ENCODE peak calls at places on chromosome 3, in six cellular contexts. U is skeletal muscle cell, T is foreskin fibroblast, V is astrocyte of the spinal cord, Q is HFF-Myc, A is fibroblast of lung. E is an unnamed sample.

GRCh38 chr3:55704521-55704920 is 217.4 kb upstream of the WNT5A start:
- DNase-seq in U (peak), T (peak), V (peak), Q (no peak), A (peak), E (no peak)

GRCh38 chr3:12158387-12159226 is at the start of gene TIMP4:
- DNase-seq in U (peak), T (peak), V (peak), Q (no peak), A (peak), E (no peak)

GRCh38 chr3:33277193-33277882 is at the start of gene FBXL2:
- DNase-seq in U (peak), T (peak), V (peak), Q (no peak), A (peak), E (peak)

GRCh38 chr3:7697538-7697937 is 804.1 kb upstream of the LMCD1 start:
- DNase-seq in U (no peak), T (no peak), V (no peak), Q (no peak), A (peak), E (no peak)

GRCh38 chr3:23873941-23874340 is 42.8 kb downstream of the NKIRAS1 start:
- DNase-seq in U (peak), T (peak), V (peak), Q (no peak), A (peak), E (no peak)

GRCh38 chr3:61991706-61992105 is 381.6 kb downstream of the FEZF2 start:
- DNase-seq in U (no peak), T (no peak), V (no peak), Q (no peak), A (no peak), E (no peak)

GRCh38 chr3:170222647-170223541 is 670 bp downstream of the PRKCI start:
- DNase-seq in U (no peak), T (peak), V (peak), Q (no peak), A (peak), E (peak)

GRCh38 chr3:52213901-52214300 is 11.5 kb downstream of the TLR9 start:
- DNase-seq in U (no peak), T (peak), V (no peak), Q (no peak), A (no peak), E (no peak)

GRCh38 chr3:64067510-64068346 is 44.4 kb upstream of the PSMD6 start:
- DNase-seq in U (no peak), T (peak), V (no peak), Q (no peak), A (peak), E (no peak)

GRCh38 chr3:57065588-57065987 is 5.1 kb downstream of the SPATA12 start:
- DNase-seq in U (no peak), T (no peak), V (peak), Q (no peak), A (peak), E (no peak)

GRCh38 chr3:41629072-41629471 is 332.8 kb downstream of the ULK4 start:
- DNase-seq in U (no peak), T (no peak), V (no peak), Q (no peak), A (no peak), E (no peak)

GRCh38 chr3:11784962-11785361 is 61.7 kb downstream of the TAMM41 start:
- DNase-seq in U (no peak), T (no peak), V (no peak), Q (no peak), A (no peak), E (no peak)

GRCh38 chr3:1955750-1956149 is 142.9 kb upstream of the CNTN4 start:
- DNase-seq in U (no peak), T (no peak), V (no peak), Q (no peak), A (no peak), E (no peak)

GRCh38 chr3:134326760-134327593 is 47.3 kb downstream of the AMOTL2 start:
- DNase-seq in U (peak), T (peak), V (peak), Q (no peak), A (peak), E (peak)

GRCh38 chr3:38119802-38120689 is 16.9 kb downstream of the ACAA1 start:
- DNase-seq in U (no peak), T (no peak), V (no peak), Q (no peak), A (no peak), E (no peak)

GRCh38 chr3:123169492-123169929 is 32.2 kb upstream of the SEC22A start:
- DNase-seq in U (no peak), T (no peak), V (no peak), Q (no peak), A (no peak), E (peak)

GRCh38 chr3:149507491-149508324 is 33.2 kb downstream of the TM4SF4 start:
- DNase-seq in U (no peak), T (peak), V (peak), Q (no peak), A (peak), E (peak)

GRCh38 chr3:30303770-30304169 is 302.6 kb upstream of the TGFBR2 start:
- DNase-seq in U (no peak), T (no peak), V (no peak), Q (no peak), A (no peak), E (no peak)

GRCh38 chr3:189944285-189945145 is 176.2 kb downstream of the P3H2 start:
- DNase-seq in U (no peak), T (no peak), V (no peak), Q (no peak), A (no peak), E (no peak)

GRCh38 chr3:189941679-189942078 is 179.0 kb downstream of the P3H2 start:
- DNase-seq in U (no peak), T (peak), V (peak), Q (no peak), A (peak), E (peak)

GRCh38 chr3:189945935-189946709 is 174.6 kb downstream of the P3H2 start:
- DNase-seq in U (no peak), T (no peak), V (no peak), Q (no peak), A (no peak), E (no peak)

GRCh38 chr3:189941125-189941524 is 179.6 kb downstream of the P3H2 start:
- DNase-seq in U (no peak), T (no peak), V (no peak), Q (no peak), A (no peak), E (no peak)

DNA sequence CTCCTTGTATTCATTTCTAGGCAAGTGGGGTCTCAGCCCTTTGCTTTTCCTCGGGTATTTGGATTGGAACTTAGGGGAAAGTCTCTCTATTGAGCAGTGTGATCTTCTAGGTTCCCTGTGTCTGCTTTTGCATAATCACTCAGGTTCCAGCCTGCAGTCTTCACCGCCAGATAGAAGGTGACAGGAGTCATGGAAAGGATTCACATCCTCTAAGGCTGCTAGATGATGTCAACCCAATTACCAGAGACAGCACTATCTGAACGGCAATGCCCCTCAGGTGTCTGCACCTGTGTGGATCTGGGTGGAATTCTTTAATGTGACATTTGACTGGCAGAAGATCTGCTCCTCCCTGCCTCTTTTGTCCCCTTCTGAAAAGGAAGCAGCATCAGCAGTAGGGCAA is 177.7 kb downstream of the P3H2 start:
- DNase-seq in U (no peak), T (no peak), V (no peak), Q (no peak), A (no peak), E (no peak)
- H3K4me3 ChIP-seq in U (no peak), T (no peak), V (no peak), Q (no peak), A (no peak), E (no peak)

DNA sequence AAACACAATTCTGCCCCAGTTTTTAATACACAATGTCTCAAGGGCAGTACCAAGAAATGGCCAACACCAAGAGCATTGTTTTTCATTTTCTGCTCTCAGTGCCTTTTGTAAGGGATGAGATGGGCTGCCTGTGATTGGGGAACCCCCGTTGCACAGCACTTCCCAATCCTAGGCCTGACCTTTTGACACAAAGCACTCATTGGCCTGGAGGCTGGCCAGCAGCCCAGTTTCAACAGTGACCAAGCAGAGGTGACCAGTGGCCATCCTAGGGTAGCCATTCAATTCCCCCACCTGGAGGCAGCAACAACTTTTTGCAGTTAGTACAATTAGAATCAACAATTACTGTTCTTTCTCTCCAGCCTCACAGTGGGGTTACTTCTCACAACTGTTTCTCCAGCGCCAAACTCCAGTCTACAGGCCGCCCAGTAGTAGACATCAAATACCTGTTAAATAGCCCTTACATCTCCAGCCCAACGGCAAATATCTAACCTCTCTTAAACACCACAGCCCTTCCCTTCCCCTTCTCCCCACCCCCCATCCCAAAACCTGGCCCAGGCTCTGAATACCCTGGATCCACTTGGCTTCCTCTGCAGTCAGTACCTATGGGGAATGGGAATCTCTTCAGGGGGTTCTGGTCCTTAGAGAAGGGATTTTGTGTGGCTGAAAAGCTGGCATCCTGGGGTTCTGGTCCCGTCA is 8.9 kb upstream of the LRRC2 start:
- DNase-seq in U (no peak), T (no peak), V (no peak), Q (no peak), A (no peak), E (no peak)
- H3K4me3 ChIP-seq in U (no peak), T (no peak), V (no peak), Q (no peak), A (no peak), E (no peak)

GRCh38 chr3:49017229-49017615 is 1.2 kb downstream of the DALRD3 start:
- DNase-seq in U (no peak), T (no peak), V (no peak), Q (no peak), A (no peak), E (no peak)
- H3K4me3 ChIP-seq in U (peak), T (peak), V (peak), Q (peak), A (peak), E (peak)

GRCh38 chr3:105354429-105354828 is 12.3 kb upstream of the ALCAM start:
- DNase-seq in U (no peak), T (peak), V (no peak), Q (no peak), A (peak), E (no peak)
- H3K4me3 ChIP-seq in U (peak), T (peak), V (peak), Q (no peak), A (peak), E (no peak)

GRCh38 chr3:536417-536813 is 339.9 kb downstream of the CHL1 start:
- DNase-seq in U (no peak), T (peak), V (no peak), Q (no peak), A (no peak), E (no peak)
- H3K4me3 ChIP-seq in U (peak), T (peak), V (peak), Q (no peak), A (peak), E (no peak)

DNA sequence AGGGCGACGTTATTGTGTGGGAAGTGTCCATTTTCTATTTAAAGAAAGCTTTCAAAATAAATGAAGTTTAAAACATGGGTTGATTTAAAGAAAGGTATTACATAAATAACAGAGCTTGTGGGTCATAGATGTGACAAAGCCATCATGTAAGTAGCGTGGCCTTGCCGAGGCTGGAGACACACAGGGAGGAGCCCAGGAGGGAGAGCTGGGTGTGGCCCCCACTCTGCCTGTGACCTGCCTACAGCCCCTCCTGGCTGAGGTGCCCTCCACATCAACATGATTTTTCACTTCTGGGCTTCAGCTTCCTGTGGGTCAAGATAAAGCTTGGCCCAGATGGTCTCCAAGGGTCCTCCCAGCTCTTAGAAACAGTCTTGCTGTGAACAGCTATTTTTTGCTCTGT is 12.5 kb upstream of the MGLL start:
- DNase-seq in U (no peak), T (no peak), V (no peak), Q (no peak), A (no peak), E (no peak)
- H3K4me3 ChIP-seq in U (no peak), T (no peak), V (no peak), Q (no peak), A (no peak), E (no peak)

E was measured in SJSA1.